ENCODE peak calls at places on chromosome 21, in four cellular contexts. E, B, K and Y are unnamed samples.

GRCh38 chr21:32962286-32962685 is 63.4 kb upstream of the OLIG2 start:
- DNase-seq in E (no peak), K (no peak), B (no peak), Y (no peak)

GRCh38 chr21:18937337-18937736 is 533.8 kb upstream of the TMPRSS15 start:
- DNase-seq in E (no peak), K (no peak), B (no peak), Y (no peak)

GRCh38 chr21:33559813-33560212 is 17.0 kb downstream of the SON start:
- DNase-seq in B (no peak), E (no peak), K (no peak), Y (no peak)

GRCh38 chr21:20311388-20311787 is 686.8 kb upstream of the NCAM2 start:
- DNase-seq in E (no peak), B (no peak), K (no peak), Y (no peak)

GRCh38 chr21:34606051-34606450 is 8.9 kb downstream of the RCAN1 start:
- DNase-seq in B (no peak), K (no peak), E (no peak), Y (no peak)

GRCh38 chr21:43909736-43910455 is 44.9 kb downstream of the AGPAT3 start:
- DNase-seq in B (no peak), K (no peak), E (peak), Y (peak)

GRCh38 chr21:17513214-17514123 is 626 bp downstream of the CXADR start:
- DNase-seq in B (no peak), K (no peak), E (peak), Y (no peak)

GRCh38 chr21:27526451-27526850 is 559.6 kb upstream of the ADAMTS5 start:
- DNase-seq in K (no peak), E (no peak), B (no peak), Y (no peak)

GRCh38 chr21:36848875-36849274 is 117.6 kb downstream of the HLCS start:
- DNase-seq in B (no peak), E (no peak), K (no peak), Y (no peak)

GRCh38 chr21:34129039-34129891 is 55.9 kb downstream of the MRPS6 start:
- DNase-seq in K (no peak), B (no peak), E (peak), Y (no peak)

GRCh38 chr21:27346041-27346448 is 379.2 kb upstream of the ADAMTS5 start:
- DNase-seq in B (no peak), K (no peak), E (no peak), Y (no peak)

DNA sequence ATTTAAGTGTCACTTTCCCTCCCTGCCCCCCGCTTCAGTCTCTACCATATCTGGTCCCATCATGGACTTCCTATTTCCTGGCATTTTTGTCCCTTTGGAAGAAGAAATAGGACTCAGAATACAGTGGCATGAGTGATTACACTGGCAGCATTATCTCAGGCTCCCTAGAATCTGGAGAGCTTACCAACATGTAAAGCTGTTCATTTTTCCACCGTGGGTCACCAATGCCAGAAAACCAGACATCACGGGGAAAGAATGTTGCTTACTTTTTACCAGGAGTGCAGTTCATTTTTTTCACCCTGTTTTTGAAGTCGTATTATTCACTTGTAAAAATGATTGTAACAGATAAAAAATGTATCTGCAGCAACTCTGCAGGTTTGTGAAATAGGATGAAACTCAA is 44.8 kb downstream of the BACH1 start:
- DNase-seq in E (no peak), B (no peak), K (no peak), Y (no peak)
- TF ChIP-seq POLR2A in E (no peak), B (no peak), K (no peak), Y (no peak)

DNA sequence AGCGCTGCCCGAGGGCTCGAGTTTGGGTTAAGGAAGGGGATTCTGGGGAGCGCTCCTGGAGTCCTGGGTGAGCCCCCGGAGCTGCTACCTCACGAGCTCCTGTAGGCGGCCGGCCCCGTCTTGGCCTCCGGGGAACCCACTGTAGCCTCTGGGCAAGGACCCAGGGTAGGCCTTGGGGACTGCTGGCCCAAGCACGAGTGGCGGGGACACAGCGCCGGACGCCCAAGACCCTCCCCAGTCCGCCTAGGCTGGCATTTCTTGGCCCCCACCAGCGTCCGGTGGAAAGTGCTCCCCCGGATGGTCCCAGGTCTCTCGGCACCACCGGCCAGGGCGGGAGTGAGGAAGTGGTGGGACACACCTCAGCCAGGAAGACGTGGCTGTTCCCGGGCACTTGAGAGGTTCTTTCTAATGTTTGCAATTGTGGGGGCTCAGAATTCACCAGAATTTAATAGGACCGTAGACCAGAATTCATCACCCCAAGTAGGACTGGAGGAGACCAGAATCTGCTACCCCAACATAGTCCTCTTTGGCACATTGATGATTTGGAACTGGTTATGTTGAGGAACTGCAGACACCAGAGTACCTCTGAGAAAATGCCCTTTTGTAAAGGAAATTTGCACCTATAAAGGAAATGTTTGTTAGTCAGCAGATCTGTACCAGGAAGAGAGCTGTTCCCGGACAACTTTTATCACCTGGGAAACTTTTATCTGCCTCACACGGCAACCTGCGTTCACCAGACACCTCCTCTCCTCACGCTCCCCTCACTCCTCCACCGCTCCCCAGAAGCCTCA is 652 bp upstream of the TMPRSS2 start:
- DNase-seq in E (no peak), K (no peak), B (no peak), Y (no peak)
- TF ChIP-seq POLR2A in E (no peak), K (no peak), B (no peak), Y (no peak)

DNA sequence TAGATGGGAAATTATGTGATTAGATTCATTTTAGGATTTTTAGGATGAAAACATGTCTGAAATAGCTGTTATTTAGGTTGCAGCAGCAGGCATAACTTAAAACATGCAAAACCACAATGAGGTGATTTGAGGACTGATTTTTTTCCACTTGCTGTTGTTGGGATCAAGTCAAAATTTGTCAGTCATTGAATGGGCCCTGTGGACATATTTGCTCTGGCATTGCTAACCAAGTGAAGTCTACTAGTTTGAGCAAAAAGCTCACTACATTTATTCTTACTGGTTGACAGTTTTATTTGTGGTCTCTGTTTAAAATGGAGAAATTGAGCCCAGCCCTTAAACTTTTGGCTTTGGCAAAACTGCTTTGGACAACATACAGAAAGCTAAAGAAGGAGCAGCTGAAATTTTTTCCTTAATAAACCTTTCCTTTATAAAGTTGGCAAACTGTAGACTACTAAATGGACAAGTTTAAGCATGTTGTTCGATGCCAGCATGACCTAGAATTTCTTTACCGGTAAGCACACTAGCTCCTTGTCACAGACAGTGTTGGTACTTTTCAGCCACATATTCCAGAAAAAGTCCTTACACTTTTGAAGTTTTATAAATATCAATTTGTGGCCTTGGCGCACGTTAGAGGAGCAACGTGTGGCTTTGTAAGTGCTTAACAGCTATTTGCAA is 234.5 kb downstream of the USP25 start:
- DNase-seq in E (no peak), B (no peak), K (no peak), Y (no peak)
- TF ChIP-seq POLR2A in E (no peak), B (no peak), K (no peak), Y (no peak)

GRCh38 chr21:28992526-28993292 is at the start of gene LTN1:
- DNase-seq in E (peak), K (peak), B (peak), Y (peak)
- TF ChIP-seq POLR2A in E (peak), K (no peak), B (peak), Y (peak)

GRCh38 chr21:31659286-31660133 is at the start of gene SOD1:
- DNase-seq in K (peak), B (peak), E (peak), Y (peak)
- TF ChIP-seq POLR2A in K (no peak), B (peak), E (peak), Y (peak)

DNA sequence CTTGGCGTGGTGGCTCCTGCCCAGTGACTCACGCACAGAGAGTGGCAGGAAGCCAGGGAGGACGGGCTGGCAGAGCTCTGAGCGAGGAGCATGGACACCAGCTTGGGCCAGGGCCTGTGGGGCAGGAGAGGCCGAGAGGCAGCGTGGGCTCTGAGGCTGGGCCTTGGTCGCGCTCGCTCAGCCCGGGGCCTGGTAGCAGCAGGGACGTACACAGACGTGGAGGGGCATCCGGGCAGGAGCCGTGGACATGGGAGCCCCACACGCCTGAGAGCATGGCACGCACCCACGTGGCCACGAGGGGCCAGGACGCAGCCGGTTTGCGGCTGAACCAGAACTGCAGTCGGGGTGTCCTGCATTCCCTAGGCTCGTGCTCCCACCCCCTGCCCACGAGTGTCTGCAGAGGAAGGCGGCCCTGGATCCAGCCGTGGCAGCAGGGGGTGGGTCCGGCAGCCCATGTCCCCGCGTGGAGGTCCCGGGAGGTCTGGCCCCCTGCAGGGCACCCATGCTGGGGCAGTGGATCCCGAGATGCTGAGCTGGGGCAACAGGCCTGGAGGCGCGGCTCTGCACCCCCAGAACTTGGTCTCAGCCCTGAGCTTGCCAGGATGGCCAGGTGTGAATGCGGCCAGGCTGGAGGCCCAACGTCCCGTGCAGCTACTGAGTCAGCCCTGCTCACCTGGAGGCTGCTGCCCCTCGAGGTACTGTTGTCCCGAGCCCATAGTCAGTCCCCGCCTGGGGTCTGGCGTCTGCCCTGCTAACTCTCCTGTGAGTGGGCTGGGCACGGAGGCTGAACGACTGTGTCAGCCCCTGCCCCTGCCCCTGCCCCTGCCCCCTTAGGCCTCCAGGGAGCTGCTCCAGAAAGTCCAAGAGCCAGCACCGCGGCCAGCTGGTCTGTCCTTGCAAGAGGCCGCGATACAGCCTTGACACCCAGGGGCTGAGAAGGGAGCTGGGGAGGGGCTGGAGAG is 61.6 kb downstream of the SLX9 start:
- DNase-seq in B (no peak), K (no peak), E (peak), Y (no peak)
- TF ChIP-seq POLR2A in B (no peak), K (no peak), E (no peak), Y (no peak)

DNA sequence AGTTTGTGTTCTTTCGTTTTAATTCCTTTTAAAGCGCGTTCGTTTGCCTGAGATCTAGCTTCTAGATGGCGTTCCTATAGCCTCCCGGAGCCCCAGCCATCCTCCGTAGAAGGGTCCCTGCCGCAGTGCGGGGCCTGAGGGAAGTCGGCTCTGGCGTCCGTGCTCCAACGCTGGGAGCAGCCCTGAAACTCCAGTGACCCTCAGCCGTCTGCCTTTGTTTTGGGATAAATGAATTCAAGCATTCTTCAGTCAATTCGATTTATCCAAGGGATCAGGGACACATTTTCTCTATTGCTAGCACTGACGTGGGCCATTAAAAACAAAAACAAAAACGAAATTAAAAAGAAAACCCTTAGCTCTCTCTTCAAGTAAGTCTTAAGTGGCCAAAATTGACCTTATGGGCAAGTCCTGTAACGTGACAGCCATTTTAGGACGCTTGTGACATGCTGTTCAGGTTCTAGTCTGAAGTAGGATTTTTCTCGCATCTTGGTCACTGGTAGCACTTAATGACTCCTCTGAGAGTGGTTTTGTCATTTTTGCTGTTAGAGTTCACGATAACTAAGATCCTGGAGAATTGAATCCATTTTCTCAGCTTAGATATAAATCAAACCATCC is 757 bp upstream of the HSPA13 start:
- DNase-seq in B (no peak), E (no peak), K (no peak), Y (no peak)
- TF ChIP-seq POLR2A in B (no peak), E (no peak), K (no peak), Y (no peak)

GRCh38 chr21:38771536-38771935 is 34.2 kb upstream of the ETS2 start:
- DNase-seq in K (no peak), E (no peak), B (no peak), Y (no peak)

GRCh38 chr21:38774586-38775285 is 31.0 kb upstream of the ETS2 start:
- DNase-seq in K (no peak), E (no peak), B (no peak), Y (no peak)

GRCh38 chr21:38774152-38774551 is 31.6 kb upstream of the ETS2 start:
- DNase-seq in B (no peak), E (no peak), K (no peak), Y (no peak)

GRCh38 chr21:38775733-38776132 is 30.0 kb upstream of the ETS2 start:
- DNase-seq in K (no peak), E (no peak), B (no peak), Y (no peak)

DNA sequence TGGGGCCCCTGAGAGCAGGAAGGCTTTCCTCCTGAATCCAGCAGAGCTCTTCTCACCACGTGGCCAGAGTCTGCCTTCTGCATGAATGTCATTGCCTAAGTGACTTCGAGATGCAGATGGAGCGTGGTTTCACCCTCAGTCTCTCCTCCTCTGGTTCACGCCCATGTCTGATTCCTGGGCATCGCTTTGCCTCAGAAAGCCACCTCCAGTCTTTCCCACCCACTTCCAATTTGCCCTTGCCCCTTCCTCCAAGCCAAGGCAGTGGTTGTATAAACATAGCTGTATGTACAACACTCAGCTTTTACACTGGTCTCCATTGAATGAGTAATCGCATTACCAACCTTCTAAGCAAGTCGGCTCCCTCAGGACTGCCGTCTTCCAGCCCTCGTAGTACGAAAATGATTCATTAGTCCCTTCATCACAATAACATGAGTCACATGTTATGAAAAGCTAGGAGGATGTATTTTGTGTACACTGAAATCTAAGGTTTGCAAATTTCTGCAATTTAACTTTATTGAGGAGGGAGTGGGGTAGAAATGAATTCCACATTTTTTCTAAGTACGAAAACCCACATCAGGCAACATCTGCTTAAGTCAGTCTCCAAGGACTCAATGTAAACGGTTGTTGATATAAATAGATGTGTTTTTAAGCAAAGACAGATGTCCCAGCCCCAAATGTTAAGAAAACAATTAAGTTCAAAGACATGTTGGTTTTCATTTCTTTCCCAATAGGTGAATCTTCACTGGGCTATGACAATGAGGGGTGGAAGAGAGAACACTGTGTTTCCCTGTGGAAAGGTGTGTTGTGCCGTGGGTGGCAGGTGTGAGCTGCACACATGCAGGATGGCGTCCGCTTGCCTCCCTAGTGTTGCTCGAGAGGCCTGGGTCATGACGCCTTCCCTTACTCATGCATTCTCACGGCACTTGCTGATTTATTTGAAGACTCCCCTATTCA is 32.3 kb upstream of the ETS2 start:
- DNase-seq in K (no peak), E (peak), B (peak), Y (no peak)
- TF ChIP-seq POLR2A in K (no peak), E (no peak), B (no peak), Y (no peak)

DNA sequence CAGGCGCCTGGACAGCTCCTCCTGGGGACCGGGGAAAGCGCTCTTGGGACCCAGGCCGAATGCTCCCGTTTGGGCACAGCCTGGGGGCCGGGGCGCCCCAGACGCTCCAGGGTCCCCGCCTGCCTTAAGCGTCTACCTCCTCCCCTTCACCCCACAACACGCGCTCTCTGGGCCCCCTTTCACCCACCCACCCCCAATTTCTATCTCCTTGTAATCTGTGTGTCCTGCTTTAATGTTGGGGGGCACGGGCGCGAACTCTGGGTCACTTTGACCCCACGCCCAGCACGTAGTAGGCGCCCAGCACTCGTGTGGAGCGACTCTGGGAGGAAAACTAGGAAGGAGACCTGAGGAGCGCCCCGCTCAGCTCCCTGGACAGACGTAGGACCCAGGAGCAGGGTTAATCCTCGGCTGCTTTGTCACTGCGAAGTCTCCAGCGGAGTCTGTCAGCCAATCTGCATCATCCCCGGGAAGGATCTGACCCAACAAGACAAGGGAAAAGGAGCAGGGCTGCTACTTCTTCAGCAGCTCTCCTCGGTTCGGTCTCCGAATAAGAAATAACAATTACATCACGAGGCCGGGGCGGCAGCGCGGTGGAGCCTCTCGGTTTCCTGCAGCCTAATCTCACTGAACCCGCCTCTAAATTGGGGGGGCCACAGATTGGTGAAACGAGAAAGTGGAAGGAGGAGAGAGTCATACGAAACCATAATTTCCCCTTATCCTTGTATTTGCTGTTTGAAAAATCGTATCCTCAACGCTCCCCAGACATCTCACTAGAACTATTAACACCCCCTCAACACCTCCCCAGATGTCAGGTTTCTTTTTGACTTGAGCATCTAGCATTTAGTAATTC is 806 bp upstream of the NRIP1 start:
- DNase-seq in B (peak), K (peak), E (peak), Y (peak)
- TF ChIP-seq POLR2A in B (peak), K (no peak), E (no peak), Y (no peak)

GRCh38 chr21:41957991-41958766 is 4.4 kb upstream of the C2CD2 start:
- DNase-seq in K (no peak), B (peak), E (peak), Y (no peak)
- TF ChIP-seq POLR2A in K (no peak), B (no peak), E (no peak), Y (no peak)